ENCODE peak calls at places on chromosome 18, in ten cellular contexts. F is neural progenitor cell; G is A549; W is MM.1S; Q is IMR-90; L is upper lobe of left lung; C is aorta; H is transverse colon; X is hepatocyte; I is effector memory CD4-positive, alpha-beta T cell. S is an unnamed sample. For H3K4me1, the result is how much of the 10 kb centered on the place peaks cover.

GRCh38 chr18:22169011-22169888 is at the start of gene GATA6:
- DNase-seq in F (peak), G (peak), W (no peak), Q (peak), L (peak), C (peak), H (peak), X (peak), I (no peak), S (peak)

GRCh38 chr18:2406544-2406943 is 164.8 kb downstream of the METTL4 start:
- DNase-seq in F (no peak), G (no peak), W (no peak), Q (peak), L (no peak), C (no peak), H (no peak), X (peak), I (no peak), S (no peak)

GRCh38 chr18:30997223-30997622 is 45.3 kb downstream of the DSC3 start:
- DNase-seq in F (no peak), G (no peak), W (no peak), Q (no peak), L (no peak), C (no peak), H (no peak), X (no peak), I (no peak), S (no peak)

GRCh38 chr18:74183110-74183509 is 34.8 kb downstream of the TIMM21 start:
- DNase-seq in F (no peak), G (no peak), W (no peak), Q (no peak), L (no peak), C (no peak), H (no peak), X (no peak), I (no peak), S (no peak)

GRCh38 chr18:10454800-10455550 is 540 bp downstream of the APCDD1 start:
- DNase-seq in F (no peak), G (peak), W (peak), Q (peak), L (no peak), C (no peak), H (no peak), X (peak), I (no peak), S (peak)

GRCh38 chr18:10285283-10285640 is 169.2 kb upstream of the APCDD1 start:
- DNase-seq in F (no peak), G (no peak), W (no peak), Q (no peak), L (no peak), C (no peak), H (no peak), X (no peak), I (no peak), S (no peak)

GRCh38 chr18:61322265-61322873 is 10.9 kb upstream of the CDH20 start:
- DNase-seq in F (peak), G (peak), W (peak), Q (peak), L (peak), C (peak), H (peak), X (peak), I (no peak), S (peak)

GRCh38 chr18:9434240-9434701 is 41.0 kb upstream of the RALBP1 start:
- DNase-seq in F (peak), G (no peak), W (no peak), Q (no peak), L (no peak), C (no peak), H (no peak), X (no peak), I (no peak), S (no peak)

GRCh38 chr18:9965711-9966624 is 52.2 kb downstream of the VAPA start:
- DNase-seq in F (no peak), G (no peak), W (no peak), Q (peak), L (no peak), C (no peak), H (no peak), X (no peak), I (no peak), S (no peak)

GRCh38 chr18:8261651-8262091 is 347.6 kb upstream of the RAB12 start:
- DNase-seq in F (no peak), G (no peak), W (no peak), Q (no peak), L (no peak), C (no peak), H (no peak), X (no peak), I (no peak), S (no peak)

GRCh38 chr18:73728657-73729056 is 419.0 kb downstream of the FBXO15 start:
- DNase-seq in F (peak), G (no peak), W (no peak), Q (no peak), L (no peak), C (no peak), H (no peak), X (peak), I (no peak), S (no peak)

GRCh38 chr18:70693196-70693595 is 404.4 kb downstream of the SOCS6 start:
- DNase-seq in F (peak), G (no peak), W (no peak), Q (peak), L (no peak), C (no peak), H (no peak), X (no peak), I (no peak), S (no peak)

GRCh38 chr18:23066060-23066459 is 69.2 kb upstream of the CABLES1 start:
- DNase-seq in F (no peak), G (no peak), W (no peak), Q (peak), L (no peak), C (no peak), H (no peak), X (no peak), I (no peak), S (no peak)

GRCh38 chr18:36075862-36076587 is 8.7 kb upstream of the RPRD1A start:
- DNase-seq in F (no peak), G (peak), W (no peak), Q (peak), L (no peak), C (no peak), H (no peak), X (peak), I (no peak), S (no peak)

GRCh38 chr18:5196253-5197031 is 615 bp downstream of the AKAIN1 start:
- DNase-seq in F (peak), G (no peak), W (no peak), Q (no peak), L (no peak), C (no peak), H (no peak), X (peak), I (no peak), S (no peak)

GRCh38 chr18:11246466-11246865 is 97.1 kb upstream of the PIEZO2 start:
- DNase-seq in F (no peak), G (no peak), W (no peak), Q (peak), L (no peak), C (no peak), H (no peak), X (no peak), I (no peak), S (no peak)

GRCh38 chr18:22556271-22556990 is 138.7 kb upstream of the CTAGE1 start:
- DNase-seq in F (no peak), G (no peak), W (no peak), Q (peak), L (no peak), C (peak), H (no peak), X (peak), I (no peak), S (peak)

GRCh38 chr18:2091937-2092336 is 479.4 kb downstream of the METTL4 start:
- DNase-seq in F (no peak), G (no peak), W (no peak), Q (no peak), L (no peak), C (no peak), H (no peak), X (no peak), I (no peak), S (no peak)

GRCh38 chr18:69402219-69402989 is 1.7 kb downstream of the DOK6 start:
- DNase-seq in F (peak), G (no peak), W (no peak), Q (no peak), L (no peak), C (no peak), H (no peak), X (peak), I (no peak), S (no peak)

GRCh38 chr18:11251229-11251890 is 102.0 kb upstream of the PIEZO2 start:
- DNase-seq in F (no peak), G (no peak), W (no peak), Q (peak), L (no peak), C (peak), H (no peak), X (no peak), I (no peak), S (peak)

GRCh38 chr18:76565238-76566173 is 70.5 kb upstream of the ZNF516 start:
- DNase-seq in F (peak), G (peak), W (peak), Q (peak), L (peak), C (peak), H (peak), X (peak), I (no peak), S (peak)

GRCh38 chr18:43665239-43665788 is 388.0 kb upstream of the SYT4 start:
- DNase-seq in F (no peak), G (no peak), W (no peak), Q (peak), L (no peak), C (no peak), H (no peak), X (peak), I (no peak), S (no peak)

GRCh38 chr18:79365701-79366100 is 30.0 kb upstream of the NFATC1 start:
- DNase-seq in F (no peak), G (no peak), W (no peak), Q (peak), L (no peak), C (no peak), H (no peak), X (no peak), I (no peak), S (no peak)

GRCh38 chr18:7898181-7898580 is 331.1 kb downstream of the PTPRM start:
- DNase-seq in F (peak), G (no peak), W (no peak), Q (no peak), L (no peak), C (no peak), H (no peak), X (no peak), I (no peak), S (no peak)

GRCh38 chr18:34821669-34822210 is 111.6 kb downstream of the DTNA start:
- DNase-seq in F (no peak), G (peak), W (no peak), Q (peak), L (no peak), C (no peak), H (no peak), X (no peak), I (no peak), S (no peak)

GRCh38 chr18:3540805-3541548 is 91.0 kb downstream of the TGIF1 start:
- DNase-seq in F (no peak), G (no peak), W (no peak), Q (no peak), L (peak), C (no peak), H (peak), X (no peak), I (no peak), S (peak)

GRCh38 chr18:10278265-10278664 is 176.2 kb upstream of the APCDD1 start:
- DNase-seq in F (no peak), G (no peak), W (no peak), Q (no peak), L (no peak), C (no peak), H (no peak), X (no peak), I (no peak), S (no peak)

GRCh38 chr18:8866679-8867078 is 161.3 kb downstream of the MTCL1 start:
- DNase-seq in F (no peak), G (no peak), W (no peak), Q (no peak), L (no peak), C (no peak), H (no peak), X (no peak), I (no peak), S (no peak)

GRCh38 chr18:683531-683930 is 26.1 kb downstream of the TYMS start:
- DNase-seq in F (no peak), G (no peak), W (no peak), Q (no peak), L (no peak), C (no peak), H (no peak), X (no peak), I (no peak), S (no peak)

GRCh38 chr18:36217348-36217747 is 30.1 kb downstream of the MOCOS start:
- DNase-seq in F (no peak), G (no peak), W (no peak), Q (no peak), L (no peak), C (no peak), H (peak), X (peak), I (no peak), S (no peak)

GRCh38 chr18:7844017-7844416 is 276.9 kb downstream of the PTPRM start:
- DNase-seq in F (no peak), G (no peak), W (no peak), Q (peak), L (no peak), C (no peak), H (no peak), X (no peak), I (no peak), S (no peak)

GRCh38 chr18:68104036-68104435 is 587.5 kb upstream of the DSEL start:
- DNase-seq in F (no peak), G (no peak), W (no peak), Q (no peak), L (no peak), C (no peak), H (no peak), X (no peak), I (no peak), S (no peak)

GRCh38 chr18:45688834-45689233 is 35.1 kb upstream of the SLC14A1 start:
- DNase-seq in F (no peak), G (no peak), W (no peak), Q (no peak), L (peak), C (no peak), H (peak), X (no peak), I (peak), S (no peak)
- H3K4me3 ChIP-seq in F (no peak), G (no peak), W (no peak), Q (no peak), L (no peak), C (no peak), H (no peak), X (no peak), I (no peak), S (no peak)

DNA sequence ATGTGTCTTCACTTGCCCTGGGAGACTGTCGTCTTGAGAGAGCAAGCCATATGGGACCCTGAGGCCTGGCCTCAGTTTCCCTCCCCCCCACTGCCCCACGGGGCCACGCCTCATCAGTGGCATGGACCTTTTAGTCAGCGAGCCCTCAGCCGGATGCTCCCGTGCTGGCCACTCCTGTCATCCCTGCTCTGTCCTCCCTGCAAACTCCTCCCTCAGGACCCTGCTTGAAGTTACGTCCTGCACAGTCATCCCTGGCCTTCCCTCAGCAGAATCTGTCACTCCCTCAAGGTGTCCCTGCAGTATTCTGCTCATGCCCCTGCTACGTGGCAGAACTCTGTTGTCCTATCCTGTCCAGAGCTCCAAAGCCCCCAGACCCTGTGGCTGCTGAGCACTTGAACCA is 265.1 kb downstream of the NEDD4L start:
- DNase-seq in F (no peak), G (no peak), W (no peak), Q (no peak), L (no peak), C (no peak), H (no peak), X (no peak), I (no peak), S (no peak)
- H3K4me1 ChIP-seq in F (under half), G (under half), W (under half), Q (under half), L (under half), C (under half), H (under half), X (under half), I (under half), S (half or more)

GRCh38 chr18:50279752-50280151 is 1.6 kb downstream of the MBD1 start:
- DNase-seq in F (no peak), G (no peak), W (no peak), Q (no peak), L (no peak), C (no peak), H (no peak), X (no peak), I (no peak), S (no peak)
- H3K4me3 ChIP-seq in F (no peak), G (no peak), W (peak), Q (no peak), L (peak), C (no peak), H (no peak), X (no peak), I (no peak), S (no peak)

GRCh38 chr18:50647792-50648191 is 87.9 kb downstream of the MAPK4 start:
- DNase-seq in F (no peak), G (no peak), W (no peak), Q (no peak), L (no peak), C (no peak), H (no peak), X (no peak), I (no peak), S (no peak)

GRCh38 chr18:50647237-50647636 is 87.3 kb downstream of the MAPK4 start:
- DNase-seq in F (no peak), G (no peak), W (no peak), Q (no peak), L (no peak), C (no peak), H (no peak), X (no peak), I (no peak), S (no peak)

GRCh38 chr18:50653402-50654093 is 93.7 kb downstream of the MAPK4 start:
- DNase-seq in F (no peak), G (no peak), W (no peak), Q (no peak), L (no peak), C (no peak), H (no peak), X (no peak), I (no peak), S (no peak)

GRCh38 chr18:50651334-50651733 is 91.4 kb downstream of the MAPK4 start:
- DNase-seq in F (no peak), G (no peak), W (no peak), Q (no peak), L (peak), C (no peak), H (no peak), X (no peak), I (no peak), S (no peak)

DNA sequence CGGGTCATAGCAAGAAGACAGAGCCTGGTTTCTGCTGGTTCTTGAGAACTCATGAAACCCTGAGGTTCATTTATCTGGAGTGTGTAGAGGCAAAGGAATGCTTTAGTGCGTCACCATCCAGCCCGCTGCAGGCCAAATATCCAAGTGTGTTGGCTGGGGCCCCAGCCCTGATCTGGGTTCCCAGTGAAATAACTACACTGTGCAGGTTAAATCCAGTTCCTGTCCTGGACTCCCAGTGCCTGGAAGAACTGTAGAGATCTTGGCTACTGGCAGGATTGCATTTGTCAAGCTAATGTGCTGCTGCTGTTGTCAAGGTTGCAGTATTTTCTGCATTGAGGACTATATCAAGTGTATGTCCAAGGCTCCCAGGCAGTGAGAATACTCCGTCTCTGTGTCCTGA is 89.9 kb downstream of the MAPK4 start:
- DNase-seq in F (no peak), G (no peak), W (no peak), Q (peak), L (peak), C (peak), H (peak), X (peak), I (no peak), S (peak)
- H3K4me1 ChIP-seq in F (under half), G (under half), W (under half), Q (under half), L (under half), C (under half), H (under half), X (under half), I (under half), S (under half)

GRCh38 chr18:55158570-55158969 is 199.3 kb upstream of the CCDC68 start:
- DNase-seq in F (no peak), G (no peak), W (no peak), Q (no peak), L (no peak), C (no peak), H (no peak), X (no peak), I (no peak), S (no peak)

GRCh38 chr18:55153346-55153745 is 194.1 kb upstream of the CCDC68 start:
- DNase-seq in F (no peak), G (no peak), W (no peak), Q (no peak), L (no peak), C (no peak), H (no peak), X (no peak), I (no peak), S (no peak)

GRCh38 chr18:55150001-55150400 is 190.7 kb upstream of the CCDC68 start:
- DNase-seq in F (no peak), G (no peak), W (no peak), Q (no peak), L (no peak), C (no peak), H (no peak), X (no peak), I (no peak), S (no peak)

GRCh38 chr18:55152801-55153200 is 193.5 kb upstream of the CCDC68 start:
- DNase-seq in F (no peak), G (no peak), W (no peak), Q (peak), L (no peak), C (no peak), H (no peak), X (no peak), I (no peak), S (no peak)
- H3K4me3 ChIP-seq in F (no peak), G (no peak), W (no peak), Q (no peak), L (no peak), C (no peak), H (no peak), X (no peak), I (no peak), S (no peak)

DNA sequence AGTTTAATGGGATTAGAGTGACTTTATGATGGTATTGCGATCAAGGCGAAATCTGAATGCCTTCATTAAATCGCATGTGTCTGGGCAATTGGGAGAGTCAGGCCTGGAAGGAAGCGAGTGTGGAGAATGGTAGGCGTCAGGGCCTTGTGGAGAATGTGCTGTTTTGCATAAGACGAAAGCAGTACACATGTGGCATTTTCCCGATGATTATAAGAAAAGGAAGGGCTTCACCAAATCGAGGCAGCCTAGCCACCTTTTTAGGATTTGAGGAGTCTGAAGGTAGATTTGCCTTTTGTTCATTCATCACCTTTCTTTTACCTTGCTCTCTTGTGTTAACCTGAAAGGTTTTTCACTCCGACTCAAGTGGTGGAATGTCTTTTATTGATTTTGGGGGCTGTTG is 1.0 kb downstream of the ZNF532 start:
- DNase-seq in F (no peak), G (no peak), W (no peak), Q (no peak), L (no peak), C (no peak), H (no peak), X (no peak), I (no peak), S (no peak)
- H3K4me1 ChIP-seq in F (half or more), G (under half), W (under half), Q (under half), L (under half), C (under half), H (under half), X (half or more), I (under half), S (under half)

GRCh38 chr18:62834715-62835114 is 119.4 kb downstream of the PHLPP1 start:
- DNase-seq in F (no peak), G (no peak), W (no peak), Q (no peak), L (no peak), C (no peak), H (no peak), X (no peak), I (no peak), S (no peak)

GRCh38 chr18:62828852-62829251 is 113.5 kb downstream of the PHLPP1 start:
- DNase-seq in F (no peak), G (no peak), W (no peak), Q (peak), L (no peak), C (no peak), H (no peak), X (no peak), I (no peak), S (no peak)

GRCh38 chr18:62829936-62830335 is 114.6 kb downstream of the PHLPP1 start:
- DNase-seq in F (no peak), G (no peak), W (no peak), Q (peak), L (no peak), C (no peak), H (no peak), X (no peak), I (no peak), S (no peak)

GRCh38 chr18:62833494-62833893 is 118.2 kb downstream of the PHLPP1 start:
- DNase-seq in F (no peak), G (no peak), W (no peak), Q (no peak), L (no peak), C (no peak), H (no peak), X (no peak), I (no peak), S (no peak)

GRCh38 chr18:62832282-62832681 is 116.9 kb downstream of the PHLPP1 start:
- DNase-seq in F (no peak), G (no peak), W (no peak), Q (no peak), L (no peak), C (no peak), H (no peak), X (no peak), I (no peak), S (no peak)
- H3K4me3 ChIP-seq in F (no peak), G (no peak), W (no peak), Q (no peak), L (no peak), C (no peak), H (no peak), X (no peak), I (no peak), S (no peak)